ENCODE peak calls at places on chromosome 19, in seven cellular contexts. K, F, P, G, H, N and C are unnamed samples.

GRCh38 chr19:48752511-48753365 is at the start of gene FUT1:
- DNase-seq in K (no peak), F (peak; percentile 37), P (peak; percentile 81), G (no peak), H (peak; percentile 70), N (peak; percentile 43), C (no peak)

GRCh38 chr19:52020506-52020905 is 7.7 kb downstream of the ZNF614 start:
- DNase-seq in K (no peak), F (no peak), P (no peak), G (no peak), H (no peak), N (no peak), C (no peak)

GRCh38 chr19:40358773-40359172 is 10.3 kb downstream of the PLD3 start:
- DNase-seq in K (no peak), F (no peak), P (no peak), G (no peak), H (no peak), N (no peak), C (no peak)

GRCh38 chr19:2653717-2654584 is 48.5 kb downstream of the GNG7 start:
- DNase-seq in K (no peak), F (no peak), P (no peak), G (no peak), H (peak; percentile 35), N (no peak), C (no peak)

GRCh38 chr19:31170046-31170445 is 179.2 kb downstream of the TSHZ3 start:
- DNase-seq in K (no peak), F (no peak), P (no peak), G (no peak), H (no peak), N (no peak), C (no peak)

GRCh38 chr19:30222428-30222873 is 149.7 kb upstream of the ZNF536 start:
- DNase-seq in K (peak; percentile 25), F (no peak), P (no peak), G (peak; percentile 52), H (peak; percentile 77), N (no peak), C (no peak)

GRCh38 chr19:56217039-56217949 is 15.2 kb downstream of the ZSCAN5C start:
- DNase-seq in K (no peak), F (no peak), P (peak; percentile 36), G (no peak), H (peak; percentile 9), N (peak; percentile 38), C (no peak)

GRCh38 chr19:48933382-48933932 is at the start of gene DHDH:
- DNase-seq in K (peak; percentile 78), F (peak; percentile 66), P (peak; percentile 95), G (peak; percentile 85), H (peak; percentile 92), N (peak; percentile 54), C (peak; percentile 8)

GRCh38 chr19:13526552-13526951 is 20.3 kb upstream of the CACNA1A start:
- DNase-seq in K (no peak), F (no peak), P (peak; percentile 28), G (peak; percentile 52), H (peak; percentile 40), N (peak; percentile 3), C (no peak)

GRCh38 chr19:37353968-37354367 is 16.9 kb upstream of the ZNF527 start:
- DNase-seq in K (no peak), F (no peak), P (no peak), G (no peak), H (no peak), N (no peak), C (no peak)

GRCh38 chr19:30169196-30169900 is 202.8 kb upstream of the ZNF536 start:
- DNase-seq in K (no peak), F (no peak), P (no peak), G (no peak), H (no peak), N (no peak), C (no peak)

GRCh38 chr19:46254776-46255175 is 25.2 kb downstream of the IGFL1 start:
- DNase-seq in K (no peak), F (no peak), P (no peak), G (no peak), H (no peak), N (no peak), C (no peak)

GRCh38 chr19:13238891-13239534 is 88.8 kb downstream of the IER2 start:
- DNase-seq in K (no peak), F (no peak), P (no peak), G (no peak), H (no peak), N (no peak), C (no peak)

GRCh38 chr19:13972368-13973155 is 20.3 kb downstream of the DCAF15 start:
- DNase-seq in K (no peak), F (no peak), P (no peak), G (no peak), H (no peak), N (no peak), C (no peak)

GRCh38 chr19:37309834-37310575 is 60.9 kb upstream of the ZNF527 start:
- DNase-seq in K (no peak), F (peak; percentile 0), P (no peak), G (no peak), H (no peak), N (no peak), C (peak; percentile 3)

GRCh38 chr19:17794731-17795494 is at the start of gene B3GNT3:
- DNase-seq in K (peak; percentile 34), F (no peak), P (peak; percentile 90), G (no peak), H (peak; percentile 35), N (peak; percentile 31), C (peak; percentile 14)

GRCh38 chr19:50417138-50417849 is 1.4 kb upstream of the SPIB start:
- DNase-seq in K (no peak), F (no peak), P (no peak), G (no peak), H (no peak), N (no peak), C (no peak)

GRCh38 chr19:46487178-46487801 is 8.4 kb downstream of the PNMA8B start:
- DNase-seq in K (no peak), F (no peak), P (no peak), G (no peak), H (no peak), N (no peak), C (no peak)

GRCh38 chr19:2922987-2923386 is 21.8 kb downstream of the ZNF77 start:
- DNase-seq in K (no peak), F (no peak), P (peak; percentile 70), G (no peak), H (no peak), N (peak; percentile 20), C (peak; percentile 13)

GRCh38 chr19:47109541-47110375 is 3.8 kb downstream of the ZC3H4 start:
- DNase-seq in K (peak; percentile 73), F (no peak), P (no peak), G (peak; percentile 74), H (no peak), N (peak; percentile 62), C (no peak)

GRCh38 chr19:39558623-39559117 is 18.7 kb upstream of the EID2 start:
- DNase-seq in K (no peak), F (no peak), P (no peak), G (no peak), H (no peak), N (no peak), C (no peak)

GRCh38 chr19:50383307-50383851 is 768 bp upstream of the POLD1 start:
- DNase-seq in K (no peak), F (no peak), P (no peak), G (no peak), H (no peak), N (no peak), C (no peak)

GRCh38 chr19:48751835-48752510 is 468 bp downstream of the FUT1 start:
- DNase-seq in K (no peak), F (no peak), P (no peak), G (no peak), H (no peak), N (no peak), C (no peak)

GRCh38 chr19:4371209-4371897 is 28.0 kb downstream of the MPND start:
- DNase-seq in K (no peak), F (no peak), P (no peak), G (no peak), H (peak; percentile 32), N (no peak), C (no peak)

GRCh38 chr19:35294328-35294727 is 2.4 kb downstream of the MAG start:
- DNase-seq in K (no peak), F (no peak), P (no peak), G (no peak), H (no peak), N (no peak), C (no peak)

GRCh38 chr19:14135985-14136508 is 342 bp downstream of the ASF1B start:
- DNase-seq in K (no peak), F (no peak), P (no peak), G (no peak), H (no peak), N (no peak), C (no peak)